ENCODE peak calls at places on chromosomes 6 and 20, in eight cellular contexts. H is stomach; B is thoracic aorta; D is Peyer's patch; Y is neuronal stem cell; E is Panc1; C is effector memory CD4-positive, alpha-beta T cell; F is CD8-positive, alpha-beta memory T cell. J is an unnamed sample. For H3K4me1, the result is how much of the 10 kb centered on the place peaks cover.

GRCh38 chr6:13358486-13358885 is 30.1 kb upstream of the TBC1D7 start:
- DNase-seq in H (no peak), B (no peak), D (no peak), Y (no peak), E (no peak), C (no peak), F (no peak), J (no peak)

GRCh38 chr20:45359069-45359405 is 3.9 kb upstream of the SYS1 start:
- DNase-seq in H (peak), B (no peak), D (no peak), Y (no peak), E (no peak), C (no peak), F (no peak), J (no peak)

GRCh38 chr6:37988696-37989095 is 169.2 kb downstream of the ZFAND3 start:
- DNase-seq in H (no peak), B (no peak), D (no peak), Y (no peak), E (no peak), C (no peak), F (no peak), J (no peak)

GRCh38 chr6:65671922-65672321 is 35.1 kb downstream of the EYS start:
- DNase-seq in H (no peak), B (no peak), D (no peak), Y (no peak), E (no peak), C (no peak), F (no peak), J (no peak)

GRCh38 chr6:157284738-157285421 is 38.4 kb downstream of the TMEM242 start:
- DNase-seq in H (no peak), B (no peak), D (peak), Y (no peak), E (no peak), C (no peak), F (no peak), J (no peak)

GRCh38 chr6:13253272-13253671 is 75.1 kb downstream of the TBC1D7 start:
- DNase-seq in H (no peak), B (no peak), D (no peak), Y (no peak), E (no peak), C (no peak), F (no peak), J (no peak)

GRCh38 chr6:122144229-122144628 is 255.2 kb upstream of the HSF2 start:
- DNase-seq in H (no peak), B (no peak), D (no peak), Y (no peak), E (no peak), C (no peak), F (no peak), J (no peak)

GRCh38 chr20:841568-842546 is 8.3 kb downstream of the FAM110A start:
- DNase-seq in H (peak), B (no peak), D (no peak), Y (no peak), E (no peak), C (no peak), F (no peak), J (no peak)

GRCh38 chr6:127547215-127547614 is 28.1 kb upstream of the MTCL3 start:
- DNase-seq in H (no peak), B (no peak), D (no peak), Y (no peak), E (no peak), C (no peak), F (no peak), J (no peak)

GRCh38 chr20:4563534-4563933 is 158.2 kb upstream of the PRND start:
- DNase-seq in H (no peak), B (no peak), D (no peak), Y (peak), E (no peak), C (no peak), F (no peak), J (no peak)

GRCh38 chr20:62357681-62358080 is 9.4 kb downstream of the LAMA5 start:
- DNase-seq in H (no peak), B (no peak), D (no peak), Y (no peak), E (no peak), C (no peak), F (no peak), J (no peak)

GRCh38 chr20:56001890-56002289 is 3.4 kb downstream of the CBLN4 start:
- DNase-seq in H (no peak), B (no peak), D (no peak), Y (no peak), E (no peak), C (no peak), F (no peak), J (no peak)

GRCh38 chr6:38012573-38012972 is 193.0 kb downstream of the ZFAND3 start:
- DNase-seq in H (no peak), B (no peak), D (no peak), Y (no peak), E (peak), C (no peak), F (peak), J (no peak)

GRCh38 chr6:5051394-5051793 is 33.7 kb upstream of the PPP1R3G start:
- DNase-seq in H (no peak), B (no peak), D (no peak), Y (no peak), E (no peak), C (no peak), F (no peak), J (no peak)

GRCh38 chr6:111805511-111806181 is 67.6 kb downstream of the FYN start:
- DNase-seq in H (no peak), B (no peak), D (no peak), Y (no peak), E (no peak), C (no peak), F (no peak), J (no peak)

GRCh38 chr6:41636803-41637178 is 1.5 kb upstream of the MDFI start:
- DNase-seq in H (peak), B (no peak), D (peak), Y (no peak), E (no peak), C (no peak), F (no peak), J (peak)

GRCh38 chr20:6940052-6940451 is 172.6 kb downstream of the BMP2 start:
- DNase-seq in H (no peak), B (no peak), D (no peak), Y (peak), E (no peak), C (no peak), F (no peak), J (no peak)

GRCh38 chr20:1674361-1674760 is 16.8 kb upstream of the SIRPG start:
- DNase-seq in H (peak), B (no peak), D (no peak), Y (no peak), E (no peak), C (no peak), F (peak), J (no peak)

GRCh38 chr20:57199656-57200405 is 66.6 kb downstream of the BMP7 start:
- DNase-seq in H (no peak), B (no peak), D (no peak), Y (no peak), E (no peak), C (no peak), F (no peak), J (no peak)

GRCh38 chr20:62668441-62669027 is 26.2 kb downstream of the SLCO4A1 start:
- DNase-seq in H (peak), B (no peak), D (peak), Y (peak), E (peak), C (peak), F (peak), J (no peak)

GRCh38 chr20:44969320-44969879 is 3.1 kb downstream of the STK4 start:
- DNase-seq in H (no peak), B (no peak), D (no peak), Y (no peak), E (no peak), C (no peak), F (no peak), J (no peak)

GRCh38 chr20:63283397-63284082 is 9.4 kb upstream of the COL20A1 start:
- DNase-seq in H (no peak), B (no peak), D (no peak), Y (no peak), E (no peak), C (no peak), F (no peak), J (peak)

GRCh38 chr6:4017847-4018193 is 61.1 kb downstream of the FAM217A start:
- DNase-seq in H (no peak), B (no peak), D (no peak), Y (no peak), E (no peak), C (no peak), F (no peak), J (no peak)

GRCh38 chr6:154408906-154409500 is 52.4 kb upstream of the IPCEF1 start:
- DNase-seq in H (no peak), B (no peak), D (no peak), Y (no peak), E (no peak), C (no peak), F (no peak), J (no peak)

GRCh38 chr20:58536289-58536688 is 21.1 kb upstream of the APCDD1L start:
- DNase-seq in H (no peak), B (no peak), D (no peak), Y (no peak), E (no peak), C (no peak), F (no peak), J (peak)

GRCh38 chr6:157376706-157377230 is 4.2 kb upstream of the ZDHHC14 start:
- DNase-seq in H (no peak), B (no peak), D (no peak), Y (no peak), E (no peak), C (no peak), F (no peak), J (no peak)

GRCh38 chr6:358432-358831 is 33.1 kb upstream of the IRF4 start:
- DNase-seq in H (no peak), B (no peak), D (no peak), Y (no peak), E (no peak), C (no peak), F (no peak), J (no peak)

GRCh38 chr6:356828-357251 is 34.7 kb upstream of the IRF4 start:
- DNase-seq in H (no peak), B (no peak), D (no peak), Y (no peak), E (no peak), C (no peak), F (no peak), J (no peak)

GRCh38 chr6:357261-357790 is 34.2 kb upstream of the IRF4 start:
- DNase-seq in H (no peak), B (no peak), D (no peak), Y (no peak), E (no peak), C (no peak), F (no peak), J (no peak)

GRCh38 chr6:358847-359246 is 32.7 kb upstream of the IRF4 start:
- DNase-seq in H (no peak), B (no peak), D (no peak), Y (no peak), E (no peak), C (no peak), F (no peak), J (no peak)

DNA sequence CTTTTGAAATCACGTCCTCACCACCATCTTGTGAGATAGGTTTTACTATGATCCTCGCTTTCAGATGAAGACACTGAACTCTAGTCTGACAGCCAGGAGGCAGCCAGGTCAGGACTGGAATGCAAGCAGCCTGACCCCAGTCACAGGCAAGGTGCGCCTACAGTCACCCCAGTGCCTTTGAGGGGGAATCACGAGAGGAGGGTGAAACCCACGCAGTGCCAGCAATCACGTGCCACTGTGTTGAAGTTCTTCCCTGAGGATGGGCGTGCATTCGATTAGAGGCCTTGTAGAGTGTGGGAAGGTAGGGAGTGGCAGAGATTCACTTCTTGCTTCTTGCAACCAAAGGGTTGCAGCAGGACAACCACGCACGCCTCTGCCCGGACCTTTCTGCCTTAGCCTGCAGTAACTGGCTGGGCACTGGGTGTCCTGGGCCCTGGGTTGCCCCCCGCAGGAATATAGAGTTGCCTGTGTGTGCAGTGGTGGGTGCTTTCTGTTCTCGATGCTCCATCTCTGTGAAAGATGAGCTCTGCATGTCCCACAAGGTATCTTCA is 33.7 kb upstream of the IRF4 start:
- DNase-seq in H (no peak), B (no peak), D (no peak), Y (no peak), E (no peak), C (no peak), F (no peak), J (no peak)
- H3K27ac ChIP-seq in H (no peak), B (no peak), D (no peak), Y (no peak), E (no peak), C (no peak), F (no peak), J (no peak)

GRCh38 chr20:51462566-51463276 is 79.8 kb downstream of the NFATC2 start:
- DNase-seq in H (no peak), B (no peak), D (no peak), Y (no peak), E (no peak), C (no peak), F (no peak), J (peak)
- H3K4me1 ChIP-seq in H (under half), B (under half), D (under half), Y (under half), E (under half), C (under half), F (under half), J (under half)

GRCh38 chr6:11586117-11586516 is 48.6 kb downstream of the TMEM170B start:
- DNase-seq in H (no peak), B (no peak), D (no peak), Y (no peak), E (no peak), C (no peak), F (no peak), J (no peak)
- H3K27ac ChIP-seq in H (no peak), B (no peak), D (no peak), Y (peak), E (no peak), C (no peak), F (no peak), J (no peak)

GRCh38 chr6:45609141-45609638 is 231.5 kb upstream of the SUPT3H start:
- DNase-seq in H (no peak), B (no peak), D (no peak), Y (no peak), E (no peak), C (no peak), F (no peak), J (no peak)
- H3K4me1 ChIP-seq in H (under half), B (under half), D (under half), Y (under half), E (under half), C (under half), F (under half), J (under half)

J was measured in RWPE2.